ENCODE peak calls at places on chromosomes 4 and X, in eight cellular contexts. One of them, this sample, is unnamed.

GRCh38 chrX:111360839-111361238 is 51.2 kb downstream of the DCX start:
- DNase-seq in nephron progenitor cell: no peak
- DNase-seq in PC-9: no peak
- DNase-seq in type B pancreatic cell: no peak
- DNase-seq in T-helper 9 cell: no peak
- DNase-seq in WTC11: peak; percentile 14
- DNase-seq in right atrium auricular region: no peak
- DNase-seq in neural crest cell: no peak
- DNase-seq in this sample: no peak

GRCh38 chr4:23237771-23238170 is 545.0 kb downstream of the GBA3 start:
- DNase-seq in T-helper 9 cell: no peak
- DNase-seq in nephron progenitor cell: no peak
- DNase-seq in type B pancreatic cell: no peak
- DNase-seq in PC-9: no peak
- DNase-seq in right atrium auricular region: no peak
- DNase-seq in WTC11: no peak
- DNase-seq in neural crest cell: no peak
- DNase-seq in this sample: no peak

GRCh38 chr4:17153572-17153971 is 255.1 kb upstream of the LDB2 start:
- DNase-seq in WTC11: peak; percentile 28
- DNase-seq in neural crest cell: no peak
- DNase-seq in T-helper 9 cell: no peak
- DNase-seq in type B pancreatic cell: no peak
- DNase-seq in PC-9: no peak
- DNase-seq in nephron progenitor cell: no peak
- DNase-seq in right atrium auricular region: no peak
- DNase-seq in this sample: no peak

GRCh38 chr4:26462874-26463273 is 27.4 kb downstream of the CCKAR start:
- DNase-seq in neural crest cell: no peak
- DNase-seq in type B pancreatic cell: no peak
- DNase-seq in nephron progenitor cell: no peak
- DNase-seq in PC-9: no peak
- DNase-seq in WTC11: no peak
- DNase-seq in T-helper 9 cell: no peak
- DNase-seq in right atrium auricular region: no peak
- DNase-seq in this sample: no peak

GRCh38 chrX:16931371-16931770 is 15.1 kb upstream of the REPS2 start:
- DNase-seq in neural crest cell: no peak
- DNase-seq in type B pancreatic cell: no peak
- DNase-seq in PC-9: no peak
- DNase-seq in WTC11: no peak
- DNase-seq in nephron progenitor cell: no peak
- DNase-seq in T-helper 9 cell: no peak
- DNase-seq in right atrium auricular region: no peak
- DNase-seq in this sample: no peak

GRCh38 chr4:74640111-74640903 is 154.0 kb downstream of the BTC start:
- DNase-seq in type B pancreatic cell: no peak
- DNase-seq in neural crest cell: no peak
- DNase-seq in right atrium auricular region: no peak
- DNase-seq in nephron progenitor cell: no peak
- DNase-seq in WTC11: no peak
- DNase-seq in T-helper 9 cell: no peak
- DNase-seq in PC-9: no peak
- DNase-seq in this sample: no peak

GRCh38 chr4:110108960-110109359 is 89.5 kb downstream of the ELOVL6 start:
- DNase-seq in WTC11: no peak
- DNase-seq in neural crest cell: no peak
- DNase-seq in PC-9: no peak
- DNase-seq in nephron progenitor cell: no peak
- DNase-seq in right atrium auricular region: no peak
- DNase-seq in type B pancreatic cell: no peak
- DNase-seq in T-helper 9 cell: no peak
- DNase-seq in this sample: no peak

GRCh38 chr4:169604903-169605331 is 7.5 kb downstream of the NEK1 start:
- DNase-seq in WTC11: no peak
- DNase-seq in PC-9: no peak
- DNase-seq in right atrium auricular region: no peak
- DNase-seq in neural crest cell: no peak
- DNase-seq in nephron progenitor cell: no peak
- DNase-seq in type B pancreatic cell: no peak
- DNase-seq in T-helper 9 cell: no peak
- DNase-seq in this sample: no peak

GRCh38 chrX:42519666-42520231 is 258.2 kb downstream of the PPP1R2C start:
- DNase-seq in neural crest cell: no peak
- DNase-seq in PC-9: no peak
- DNase-seq in type B pancreatic cell: no peak
- DNase-seq in nephron progenitor cell: no peak
- DNase-seq in right atrium auricular region: no peak
- DNase-seq in T-helper 9 cell: no peak
- DNase-seq in WTC11: no peak
- DNase-seq in this sample: no peak

GRCh38 chrX:107171369-107172102 is 34.7 kb downstream of the NUP62CL start:
- DNase-seq in nephron progenitor cell: no peak
- DNase-seq in PC-9: no peak
- DNase-seq in T-helper 9 cell: no peak
- DNase-seq in type B pancreatic cell: no peak
- DNase-seq in neural crest cell: no peak
- DNase-seq in right atrium auricular region: no peak
- DNase-seq in WTC11: no peak
- DNase-seq in this sample: no peak

GRCh38 chr4:184401397-184402171 is 72.8 kb downstream of the IRF2 start:
- DNase-seq in type B pancreatic cell: no peak
- DNase-seq in neural crest cell: peak; percentile 5
- DNase-seq in T-helper 9 cell: no peak
- DNase-seq in WTC11: peak; percentile 25
- DNase-seq in right atrium auricular region: no peak
- DNase-seq in PC-9: no peak
- DNase-seq in nephron progenitor cell: no peak
- DNase-seq in this sample: no peak